ENCODE peak calls at places on chromosome 3, in four cellular contexts. U, W, G and F are unnamed samples.

GRCh38 chr3:69422751-69423150 is 36.9 kb upstream of the FRMD4B start:
- DNase-seq in U (no peak), G (no peak), W (no peak), F (no peak)

GRCh38 chr3:143182861-143183667 is 63.5 kb downstream of the CHST2 start:
- DNase-seq in G (no peak), W (no peak), U (no peak), F (no peak)

GRCh38 chr3:125143982-125144652 is 68.4 kb downstream of the SLC12A8 start:
- DNase-seq in U (no peak), W (no peak), G (peak), F (no peak)

GRCh38 chr3:37498126-37499039 is 324.0 kb upstream of the LRRFIP2 start:
- DNase-seq in G (peak), U (no peak), W (no peak), F (no peak)

GRCh38 chr3:44416031-44417030 is 61.1 kb downstream of the ZNF445 start:
- DNase-seq in U (no peak), W (no peak), G (no peak), F (no peak)

GRCh38 chr3:151296226-151296625 is 17.9 kb upstream of the P2RY14 start:
- DNase-seq in U (no peak), W (no peak), G (no peak), F (no peak)

GRCh38 chr3:37680393-37680792 is 181.3 kb upstream of the CTDSPL start:
- DNase-seq in G (no peak), U (no peak), W (no peak), F (no peak)

GRCh38 chr3:177465243-177465642 is 268.0 kb upstream of the TBL1XR1 start:
- DNase-seq in W (peak), U (no peak), G (peak), F (no peak)

GRCh38 chr3:33196538-33196937 is 22.1 kb downstream of the SUSD5 start:
- DNase-seq in U (no peak), G (no peak), W (no peak), F (no peak)

GRCh38 chr3:126434931-126435411 is 40.3 kb downstream of the CFAP100 start:
- DNase-seq in U (no peak), W (no peak), G (no peak), F (no peak)

GRCh38 chr3:19489936-19490335 is 341.6 kb downstream of the KCNH8 start:
- DNase-seq in U (no peak), W (no peak), G (no peak), F (no peak)

GRCh38 chr3:191376742-191377141 is 46.4 kb upstream of the UTS2B start:
- DNase-seq in W (no peak), G (no peak), U (no peak), F (peak)

GRCh38 chr3:120597445-120598049 is 1.4 kb downstream of the NDUFB4 start:
- DNase-seq in U (no peak), G (no peak), W (no peak), F (no peak)

GRCh38 chr3:156449712-156450574 is 105.0 kb downstream of the SSR3 start:
- DNase-seq in G (no peak), U (peak), W (peak), F (no peak)

GRCh38 chr3:143122608-143123352 is 3.2 kb downstream of the CHST2 start:
- DNase-seq in U (no peak), W (no peak), G (no peak), F (no peak)

GRCh38 chr3:123305192-123305591 is 103.4 kb downstream of the SEC22A start:
- DNase-seq in G (peak), U (no peak), W (no peak), F (no peak)

GRCh38 chr3:151003024-151003771 is 30.7 kb upstream of the CLRN1 start:
- DNase-seq in G (no peak), W (no peak), U (no peak), F (peak)

GRCh38 chr3:49928511-49929017 is 1.0 kb downstream of the MON1A start:
- DNase-seq in G (no peak), U (no peak), W (no peak), F (no peak)

GRCh38 chr3:157844770-157845522 is 261.3 kb downstream of the SHOX2 start:
- DNase-seq in G (no peak), W (no peak), U (no peak), F (no peak)

GRCh38 chr3:55828712-55829111 is 341.6 kb upstream of the WNT5A start:
- DNase-seq in U (no peak), W (no peak), G (no peak), F (no peak)

GRCh38 chr3:55690161-55690560 is 203.1 kb upstream of the WNT5A start:
- DNase-seq in G (no peak), U (no peak), W (no peak), F (no peak)

GRCh38 chr3:142319094-142319493 is 93.7 kb upstream of the GK5 start:
- DNase-seq in W (no peak), U (no peak), G (no peak), F (no peak)

GRCh38 chr3:42159706-42160472 is 68.7 kb downstream of the TRAK1 start:
- DNase-seq in W (peak), G (peak), U (peak), F (no peak)

GRCh38 chr3:157098823-157099185 is 61.1 kb downstream of the CCNL1 start:
- DNase-seq in U (no peak), G (no peak), W (no peak), F (no peak)

GRCh38 chr3:194267744-194268658 is 83.1 kb downstream of the CPN2 start:
- DNase-seq in G (peak), W (no peak), U (no peak), F (no peak)

DNA sequence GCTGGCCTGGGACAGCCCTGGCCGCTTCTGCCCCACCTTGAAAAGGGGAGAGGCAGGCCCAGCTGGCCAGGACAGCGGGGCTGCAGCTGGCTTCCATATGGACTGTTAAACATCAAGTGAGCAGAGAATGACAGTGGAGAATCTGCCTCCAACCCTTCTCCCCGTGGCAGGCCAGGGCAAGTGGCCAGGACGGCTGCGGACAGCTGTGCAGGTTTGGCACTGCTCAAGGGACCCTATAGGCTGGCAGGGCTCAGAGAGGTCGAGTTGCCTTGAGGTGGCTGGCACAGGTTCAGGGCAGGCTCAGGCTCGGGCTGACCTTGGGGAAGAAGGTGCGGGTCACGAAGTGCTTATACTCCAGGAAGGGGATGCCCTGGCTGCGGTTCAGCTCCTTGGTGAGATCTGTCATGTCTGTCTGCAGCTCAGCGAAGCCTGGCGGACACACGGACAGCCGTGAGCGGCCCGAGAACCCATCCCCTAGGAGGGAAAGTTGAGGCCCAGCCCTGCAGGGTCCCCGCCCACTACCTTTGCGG is 24.3 kb downstream of the H1-8 start:
- DNase-seq in W (no peak), U (no peak), G (no peak), F (no peak)
- TF ChIP-seq POLR2A in W (no peak), U (no peak), G (no peak), F (no peak)

GRCh38 chr3:13823186-13823585 is 56.7 kb downstream of the WNT7A start:
- DNase-seq in W (no peak), U (no peak), G (no peak), F (no peak)

GRCh38 chr3:13821156-13821555 is 58.7 kb downstream of the WNT7A start:
- DNase-seq in G (no peak), W (no peak), U (no peak), F (no peak)

GRCh38 chr3:13824521-13825316 is 55.2 kb downstream of the WNT7A start:
- DNase-seq in G (no peak), W (no peak), U (no peak), F (no peak)

GRCh38 chr3:13823692-13824091 is 56.2 kb downstream of the WNT7A start:
- DNase-seq in G (no peak), U (no peak), W (no peak), F (no peak)

GRCh38 chr3:13822042-13822441 is 57.8 kb downstream of the WNT7A start:
- DNase-seq in G (no peak), U (no peak), W (no peak), F (no peak)
- TF ChIP-seq POLR2A in G (no peak), U (no peak), W (no peak), F (no peak)

DNA sequence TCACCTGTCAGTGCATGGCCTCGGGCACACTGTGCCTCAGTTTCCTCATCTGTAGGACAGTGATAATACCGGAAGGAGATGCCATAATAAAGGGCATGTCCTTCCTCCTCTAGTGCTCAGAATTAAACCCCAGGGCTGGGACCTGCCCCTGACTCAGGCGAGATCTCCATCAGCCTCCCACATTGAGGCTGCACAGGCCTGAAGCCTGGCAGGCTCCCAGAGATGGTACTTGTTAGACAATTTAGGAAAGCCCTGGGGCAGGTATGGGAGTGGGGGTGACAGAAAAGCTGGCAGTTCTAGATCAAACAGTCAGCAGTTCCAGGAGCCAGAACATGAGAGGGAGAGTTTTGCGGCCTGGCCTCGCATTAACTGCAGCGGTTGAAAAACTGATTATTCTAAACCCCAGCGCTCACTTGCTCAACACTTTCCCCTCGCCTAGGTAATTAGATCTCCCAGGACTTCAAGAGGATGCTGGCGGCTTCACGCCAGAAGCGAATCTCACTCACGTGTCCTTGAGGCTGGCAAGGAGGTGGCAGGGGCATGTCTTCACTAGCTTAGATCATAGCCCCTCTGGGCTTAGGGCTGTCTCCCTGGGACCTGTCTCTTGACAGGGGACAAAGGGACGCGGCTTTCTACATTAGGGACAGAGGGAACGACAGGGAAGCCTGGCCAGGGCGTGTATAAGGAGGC is 73.1 kb downstream of the ATP2B2 start:
- DNase-seq in G (no peak), W (no peak), U (no peak), F (no peak)
- TF ChIP-seq POLR2A in G (no peak), W (no peak), U (no peak), F (no peak)

DNA sequence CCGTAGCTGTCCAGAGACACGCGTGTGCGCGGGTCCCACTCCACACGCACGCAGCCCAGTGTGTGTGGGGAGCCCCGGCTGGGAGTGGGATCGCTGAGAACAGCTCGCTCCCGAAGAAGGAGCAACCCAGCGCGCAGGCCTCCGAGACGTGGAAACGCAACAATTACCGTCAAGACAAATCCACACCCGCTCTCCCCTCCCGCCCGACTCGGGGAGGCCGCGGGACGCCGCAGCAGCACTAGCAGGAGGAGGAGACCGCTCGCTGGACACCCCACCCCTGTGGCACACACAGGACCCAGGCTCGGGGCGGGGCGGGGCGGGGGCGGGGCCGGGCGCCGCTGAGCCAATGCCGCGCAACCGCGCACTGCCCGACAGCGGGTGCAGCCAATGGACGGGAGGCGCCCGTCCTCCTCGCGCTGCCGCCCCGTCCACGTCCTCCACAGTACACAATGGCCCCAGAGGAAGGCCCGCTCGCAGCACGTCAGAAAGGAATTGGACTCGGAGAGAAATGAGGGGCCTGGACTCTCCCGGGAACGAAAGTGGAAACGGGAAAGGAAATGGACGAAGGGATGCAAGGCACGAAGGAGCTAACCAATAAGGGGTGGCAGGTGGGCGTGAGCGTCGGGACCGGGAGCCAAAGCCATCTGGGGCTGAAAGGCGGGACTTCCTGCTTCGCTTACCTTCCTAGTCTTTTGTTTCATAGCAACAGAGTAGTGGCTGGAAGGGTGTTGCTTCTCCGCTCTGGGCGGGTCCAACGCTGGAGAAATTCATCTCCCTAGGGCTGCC is at the start of gene CBLB:
- DNase-seq in U (peak), G (peak), W (peak), F (peak)
- TF ChIP-seq POLR2A in U (peak), G (peak), W (peak), F (peak)

DNA sequence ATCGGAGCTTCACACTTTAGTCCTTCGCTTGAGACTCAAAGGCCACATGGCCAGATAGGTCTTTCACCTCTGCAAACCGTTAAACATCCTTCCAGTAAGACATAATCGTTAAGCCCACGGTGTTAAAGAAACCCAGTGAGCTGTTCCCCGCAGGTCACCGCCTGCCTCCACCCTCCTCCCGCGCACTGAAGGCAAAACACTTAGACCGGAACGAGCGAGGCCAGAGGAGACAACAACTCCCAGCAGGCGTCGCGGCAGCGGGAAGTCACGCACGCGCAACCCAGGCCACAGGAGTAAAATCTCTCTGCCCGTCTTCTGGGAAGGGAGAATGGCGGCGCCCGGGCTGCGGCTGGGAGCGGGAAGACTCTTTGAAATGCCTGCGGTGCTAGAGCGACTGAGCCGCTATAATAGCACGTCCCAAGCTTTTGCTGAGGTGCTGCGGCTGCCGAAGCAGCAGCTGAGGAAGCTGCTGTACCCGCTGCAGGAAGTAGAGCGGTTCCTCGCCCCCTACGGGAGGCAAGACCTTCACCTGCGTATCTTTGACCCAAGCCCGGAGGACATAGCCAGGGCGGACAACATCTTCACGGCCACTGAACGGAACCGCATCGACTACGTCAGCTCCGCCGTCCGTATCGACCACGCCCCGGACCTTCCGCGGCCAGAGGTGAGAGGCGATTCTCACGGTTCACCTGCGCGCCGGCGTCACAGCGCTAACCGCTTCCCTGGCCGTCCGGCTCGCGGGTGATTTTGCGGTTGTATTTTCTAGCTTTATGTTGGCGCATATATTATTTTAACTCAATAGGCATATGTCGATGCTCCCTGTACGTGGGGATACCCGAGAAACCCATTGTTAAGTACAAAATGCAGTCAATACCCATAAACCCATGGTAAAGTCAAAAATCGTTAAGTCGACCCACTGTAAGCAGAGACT is at the start of gene GTPBP8:
- DNase-seq in U (peak), W (peak), G (peak), F (peak)
- TF ChIP-seq POLR2A in U (peak), W (peak), G (peak), F (peak)